ENCODE peak calls at places on chromosomes 12 and 14, in seven cellular contexts. P is A549, X is body of pancreas, R is A673, U is PC-3, N is H1, L is aorta. I is an unnamed sample.

GRCh38 chr12:8065991-8066594 is at the start of gene C3AR1:
- DNase-seq in P (no peak), X (no peak), R (peak; percentile 74), U (peak; percentile 50), N (no peak), L (no peak), I (no peak)

GRCh38 chr14:24673534-24674203 is 39.7 kb upstream of the GZMB start:
- DNase-seq in P (no peak), X (no peak), R (no peak), U (no peak), N (no peak), L (no peak), I (peak; percentile 45)

GRCh38 chr14:106530423-106531107 is 1004.2 kb downstream of the TMEM121 start:
- DNase-seq in P (peak; percentile 42), X (no peak), R (peak; percentile 32), U (no peak), N (no peak), L (no peak), I (peak; percentile 87)

GRCh38 chr14:50800032-50800431 is 30.9 kb downstream of the NIN start:
- DNase-seq in P (peak; percentile 4), X (no peak), R (no peak), U (peak; percentile 83), N (no peak), L (no peak), I (no peak)

GRCh38 chr14:77302926-77303325 is 17.8 kb downstream of the POMT2 start:
- DNase-seq in P (peak; percentile 87), X (no peak), R (no peak), U (peak; percentile 97), N (no peak), L (no peak), I (no peak)

GRCh38 chr12:71183018-71183417 is 25.2 kb upstream of the TSPAN8 start:
- DNase-seq in P (no peak), X (no peak), R (no peak), U (peak; percentile 92), N (no peak), L (peak; percentile 54), I (no peak)

GRCh38 chr12:27285395-27285794 is 41.3 kb downstream of the STK38L start:
- DNase-seq in P (no peak), X (no peak), R (peak; percentile 6), U (no peak), N (no peak), L (no peak), I (no peak)

GRCh38 chr14:101473045-101473729 is 88.1 kb upstream of the DIO3 start:
- DNase-seq in P (no peak), X (no peak), R (no peak), U (no peak), N (peak; percentile 39), L (no peak), I (no peak)

GRCh38 chr14:57382283-57382682 is 8.1 kb upstream of the NAA30 start:
- DNase-seq in P (peak; percentile 38), X (no peak), R (peak; percentile 43), U (peak; percentile 99), N (no peak), L (no peak), I (no peak)

GRCh38 chr12:84877340-84877739 is 35.3 kb downstream of the SLC6A15 start:
- DNase-seq in P (no peak), X (no peak), R (no peak), U (no peak), N (no peak), L (no peak), I (no peak)

GRCh38 chr14:100234511-100234910 is 4.4 kb upstream of the YY1 start:
- DNase-seq in P (no peak), X (no peak), R (no peak), U (no peak), N (no peak), L (no peak), I (no peak)

GRCh38 chr12:16272222-16272621 is 5.3 kb downstream of the SLC15A5 start:
- DNase-seq in P (no peak), X (no peak), R (no peak), U (peak; percentile 61), N (no peak), L (no peak), I (no peak)

GRCh38 chr14:103538291-103539055 is 9.5 kb downstream of the TRMT61A start:
- DNase-seq in P (no peak), X (no peak), R (no peak), U (no peak), N (no peak), L (peak; percentile 58), I (peak; percentile 49)

GRCh38 chr12:122893208-122894151 is 2.4 kb downstream of the VPS37B start:
- DNase-seq in P (no peak), X (peak; percentile 39), R (no peak), U (peak; percentile 46), N (no peak), L (no peak), I (no peak)

GRCh38 chr12:51760231-51760630 is 88.3 kb downstream of the FIGNL2 start:
- DNase-seq in P (no peak), X (no peak), R (no peak), U (peak; percentile 59), N (no peak), L (no peak), I (no peak)

GRCh38 chr12:56311003-56311402 is 4.8 kb downstream of the CNPY2 start:
- DNase-seq in P (no peak), X (no peak), R (no peak), U (no peak), N (no peak), L (no peak), I (no peak)

GRCh38 chr14:58752782-58753181 is 115.0 kb downstream of the DACT1 start:
- DNase-seq in P (peak; percentile 44), X (peak; percentile 92), R (no peak), U (no peak), N (no peak), L (peak; percentile 93), I (no peak)

GRCh38 chr14:96494331-96494730 is 7.9 kb upstream of the PAPOLA start:
- DNase-seq in P (no peak), X (no peak), R (no peak), U (no peak), N (no peak), L (no peak), I (no peak)

GRCh38 chr14:96497087-96497486 is 5.1 kb upstream of the PAPOLA start:
- DNase-seq in P (no peak), X (no peak), R (no peak), U (peak; percentile 49), N (no peak), L (no peak), I (no peak)

GRCh38 chr14:96489327-96489726 is 12.9 kb upstream of the PAPOLA start:
- DNase-seq in P (no peak), X (no peak), R (no peak), U (no peak), N (no peak), L (no peak), I (no peak)

GRCh38 chr14:96497586-96497985 is 4.6 kb upstream of the PAPOLA start:
- DNase-seq in P (no peak), X (no peak), R (no peak), U (no peak), N (no peak), L (no peak), I (no peak)

DNA sequence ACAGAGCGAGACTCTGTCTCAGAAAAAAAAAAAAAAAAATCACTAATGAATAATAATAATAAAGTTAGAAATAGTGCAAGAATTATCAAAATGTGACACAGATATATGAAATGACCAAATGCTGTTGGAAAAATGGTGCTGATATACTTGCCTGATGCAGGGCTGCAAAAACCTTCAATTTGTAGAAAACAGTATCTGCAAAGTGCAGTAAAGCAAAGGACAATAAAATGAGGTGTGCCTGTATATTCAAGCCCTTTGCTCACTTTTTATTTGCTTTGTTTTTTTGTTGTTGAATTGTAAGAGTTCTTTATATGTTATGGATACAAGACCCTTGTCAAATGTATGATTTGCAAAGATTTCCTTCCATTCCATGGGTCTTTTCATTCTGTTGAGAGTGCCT is 9.0 kb upstream of the PAPOLA start:
- DNase-seq in P (no peak), X (no peak), R (no peak), U (no peak), N (no peak), L (no peak), I (no peak)
- H3K4me1 ChIP-seq in P (no peaks in the 10 kb centered on the region), X (no peaks in the 10 kb centered on the region), R (no peaks in the 10 kb centered on the region), U (peaks cover 8% of the 10 kb centered on the region), N (no peaks in the 10 kb centered on the region), L (no peaks in the 10 kb centered on the region), I (peaks cover 33% of the 10 kb centered on the region)

GRCh38 chr12:59079029-59079428 is 158.7 kb upstream of the LRIG3 start:
- DNase-seq in P (no peak), X (no peak), R (no peak), U (no peak), N (no peak), L (no peak), I (no peak)

GRCh38 chr12:59077153-59077930 is 157.0 kb upstream of the LRIG3 start:
- DNase-seq in P (no peak), X (peak; percentile 25), R (no peak), U (no peak), N (no peak), L (no peak), I (no peak)

GRCh38 chr12:59076611-59077010 is 156.3 kb upstream of the LRIG3 start:
- DNase-seq in P (no peak), X (no peak), R (no peak), U (no peak), N (no peak), L (no peak), I (no peak)

GRCh38 chr12:59079472-59079871 is 159.2 kb upstream of the LRIG3 start:
- DNase-seq in P (no peak), X (no peak), R (no peak), U (no peak), N (no peak), L (no peak), I (no peak)

GRCh38 chr12:59078027-59078426 is 157.7 kb upstream of the LRIG3 start:
- DNase-seq in P (no peak), X (no peak), R (no peak), U (no peak), N (no peak), L (no peak), I (no peak)
- H3K27ac ChIP-seq in P (no peak overlapping the region), X (no peak overlapping the region), R (no peak overlapping the region), U (no peak overlapping the region), N (no peak overlapping the region), L (no peak overlapping the region), I (no peak overlapping the region)

GRCh38 chr14:82676403-82676802 is 1142.8 kb upstream of the SEL1L start:
- DNase-seq in P (no peak), X (no peak), R (no peak), U (no peak), N (no peak), L (no peak), I (no peak)
- H3K4me1 ChIP-seq in P (no peaks in the 10 kb centered on the region), X (no peaks in the 10 kb centered on the region), R (no peaks in the 10 kb centered on the region), U (no peaks in the 10 kb centered on the region), N (no peaks in the 10 kb centered on the region), L (no peaks in the 10 kb centered on the region), I (no peaks in the 10 kb centered on the region)

DNA sequence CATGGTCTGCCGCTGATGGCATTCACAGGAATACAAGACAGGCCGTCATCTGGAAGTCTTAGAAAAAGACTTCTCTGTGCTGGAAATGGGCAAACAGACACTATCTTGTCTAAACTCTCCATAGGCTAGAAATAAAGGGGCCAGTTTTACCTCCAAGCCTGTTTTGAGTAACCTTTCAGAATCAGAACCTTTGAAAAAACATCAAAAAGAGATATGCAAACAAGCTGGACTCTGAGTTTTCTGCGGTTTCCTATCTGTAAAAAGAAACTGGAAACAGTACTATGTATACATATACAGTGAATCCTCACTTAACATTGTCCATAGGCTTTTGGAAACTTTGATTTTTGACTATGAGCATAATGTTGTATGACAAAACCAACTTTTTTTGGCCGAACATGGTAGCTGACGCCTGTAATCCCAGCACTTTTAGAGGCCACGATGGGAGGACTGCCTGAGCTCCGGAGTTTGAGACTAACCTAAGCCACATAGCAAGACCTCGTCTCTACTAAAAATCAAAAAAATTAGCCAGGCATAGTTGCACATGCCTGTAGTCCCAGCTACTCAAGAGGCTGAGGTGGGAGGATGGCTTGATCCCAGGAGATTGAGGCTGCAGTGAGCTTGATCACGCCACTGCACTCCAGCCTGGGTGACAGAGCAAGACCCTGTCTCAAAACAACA is 92.9 kb upstream of the MAX start:
- DNase-seq in P (no peak), X (no peak), R (no peak), U (no peak), N (no peak), L (no peak), I (peak; percentile 72)
- H3K27ac ChIP-seq in P (no peak overlapping the region), X (no peak overlapping the region), R (no peak overlapping the region), U (no peak overlapping the region), N (no peak overlapping the region), L (no peak overlapping the region), I (peak overlapping the region; percentile 93)

I was measured in Karpas-422.